ENCODE peak calls at places on chromosomes 11 and 22, in nine cellular contexts. K, A, H, G, M, W, L, I and Q are unnamed samples.

GRCh38 chr11:13440100-13440855 is 22.7 kb downstream of the BTBD10 start:
- DNase-seq in K (peak; percentile 59), G (peak; percentile 25), L (no peak), H (peak; percentile 34), W (peak; percentile 96), M (peak; percentile 93), I (peak; percentile 80), A (peak; percentile 93), Q (no peak)

GRCh38 chr11:20609727-20610707 is 10.6 kb downstream of the SLC6A5 start:
- DNase-seq in M (peak; percentile 72), L (peak; percentile 85), K (peak; percentile 76), I (peak; percentile 13), G (peak; percentile 54), A (peak; percentile 79), W (peak; percentile 79), H (peak; percentile 89), Q (peak; percentile 88)

GRCh38 chr11:12377824-12378593 is 638 bp downstream of the PARVA start:
- DNase-seq in I (no peak), A (peak; percentile 81), M (peak; percentile 76), L (peak; percentile 9), K (peak; percentile 50), W (peak; percentile 93), H (peak; percentile 91), G (peak; percentile 72), Q (peak; percentile 84)

GRCh38 chr11:99683933-99684332 is 663.2 kb downstream of the CNTN5 start:
- DNase-seq in M (no peak), L (no peak), K (no peak), H (no peak), W (no peak), I (no peak), A (no peak), G (no peak), Q (no peak)

GRCh38 chr22:26577081-26577480 is 12.9 kb downstream of the TPST2 start:
- DNase-seq in L (no peak), I (no peak), A (no peak), M (no peak), H (no peak), G (no peak), W (no peak), K (no peak), Q (no peak)

GRCh38 chr11:110971110-110971509 is 258.9 kb upstream of the ARHGAP20 start:
- DNase-seq in L (no peak), M (peak; percentile 27), A (peak; percentile 82), G (no peak), H (no peak), K (no peak), W (peak; percentile 76), I (no peak), Q (no peak)

GRCh38 chr11:3166268-3167142 is 1.4 kb upstream of the OSBPL5 start:
- DNase-seq in I (no peak), G (no peak), A (no peak), M (no peak), W (no peak), K (no peak), H (no peak), L (no peak), Q (no peak)

GRCh38 chr22:26968873-26969272 is 311.5 kb downstream of the MIAT start:
- DNase-seq in G (no peak), M (no peak), I (no peak), L (no peak), A (peak; percentile 9), K (no peak), W (peak; percentile 67), H (no peak), Q (no peak)

GRCh38 chr11:67353317-67354313 is at the start of gene POLD4:
- DNase-seq in H (peak; percentile 99), L (peak; percentile 98), G (peak; percentile 99), M (peak; percentile 79), K (peak; percentile 98), I (peak; percentile 86), W (peak; percentile 98), A (peak; percentile 87), Q (peak; percentile 99)

GRCh38 chr11:60561254-60561653 is 46.1 kb downstream of the MS4A13 start:
- DNase-seq in G (no peak), A (no peak), L (no peak), H (no peak), M (no peak), I (no peak), W (no peak), K (no peak), Q (no peak)

GRCh38 chr11:60566773-60567172 is 51.6 kb downstream of the MS4A13 start:
- DNase-seq in A (no peak), H (no peak), L (no peak), M (no peak), G (no peak), K (no peak), W (no peak), I (no peak), Q (no peak)

GRCh38 chr11:60563553-60564235 is 48.5 kb downstream of the MS4A13 start:
- DNase-seq in W (no peak), G (no peak), A (peak; percentile 65), I (no peak), K (no peak), H (no peak), M (peak; percentile 45), L (no peak), Q (peak; percentile 40)
- H3K27me3 ChIP-seq in W (no peaks in the 10 kb centered on the region), G (no peaks in the 10 kb centered on the region), A (no peaks in the 10 kb centered on the region), I (no peaks in the 10 kb centered on the region), K (no peaks in the 10 kb centered on the region), H (no peaks in the 10 kb centered on the region), M (no peaks in the 10 kb centered on the region), L (no peaks in the 10 kb centered on the region), Q (no peaks in the 10 kb centered on the region)

DNA sequence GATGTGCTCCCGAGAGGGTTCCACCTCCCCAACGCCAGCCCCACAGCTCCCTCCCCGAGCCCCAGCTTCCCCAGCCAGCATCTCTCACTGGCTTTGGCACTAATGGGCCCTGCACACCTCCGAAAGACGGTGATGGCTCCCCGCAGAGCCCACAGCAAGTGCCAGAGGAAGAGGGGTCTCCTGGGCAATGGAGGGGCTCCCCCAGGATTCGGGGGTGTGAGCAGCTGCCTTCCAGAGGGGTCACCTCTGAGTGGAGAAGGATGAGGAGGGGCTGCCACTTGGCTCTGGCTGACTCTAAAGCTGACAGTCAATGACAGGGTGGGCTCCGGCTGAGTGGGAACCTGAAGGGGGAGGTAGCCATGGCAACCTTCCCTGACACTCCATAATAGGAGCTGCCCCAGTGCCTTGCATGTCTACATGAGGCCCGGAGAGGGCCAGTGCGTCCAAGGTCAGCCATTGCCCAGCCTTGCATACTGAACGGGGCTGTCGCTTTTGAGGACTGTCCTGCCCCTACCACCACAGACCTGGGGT is 98.6 kb upstream of the SYT13 start:
- DNase-seq in A (no peak), W (no peak), I (no peak), M (no peak), L (no peak), K (no peak), G (no peak), H (no peak), Q (no peak)
- H3K27me3 ChIP-seq in A (no peaks in the 10 kb centered on the region), W (peaks cover 34% of the 10 kb centered on the region), I (peaks cover 15% of the 10 kb centered on the region), M (no peaks in the 10 kb centered on the region), L (no peaks in the 10 kb centered on the region), K (no peaks in the 10 kb centered on the region), G (no peaks in the 10 kb centered on the region), H (no peaks in the 10 kb centered on the region), Q (peaks cover 10% of the 10 kb centered on the region)

GRCh38 chr22:44891791-44892190 is 118.0 kb downstream of the PHF21B start:
- DNase-seq in G (no peak), K (no peak), H (no peak), I (no peak), W (no peak), M (no peak), L (no peak), A (no peak), Q (no peak)

GRCh38 chr22:44889233-44889878 is 120.4 kb downstream of the PHF21B start:
- DNase-seq in K (no peak), G (no peak), A (no peak), I (no peak), L (peak; percentile 61), M (no peak), W (peak; percentile 16), H (no peak), Q (no peak)

GRCh38 chr22:44892243-44892642 is 117.6 kb downstream of the PHF21B start:
- DNase-seq in K (no peak), L (no peak), G (no peak), H (no peak), W (no peak), A (no peak), I (no peak), M (no peak), Q (no peak)

GRCh38 chr22:44891293-44891747 is 118.5 kb downstream of the PHF21B start:
- DNase-seq in I (no peak), G (no peak), W (no peak), K (no peak), M (no peak), A (no peak), H (no peak), L (no peak), Q (no peak)

DNA sequence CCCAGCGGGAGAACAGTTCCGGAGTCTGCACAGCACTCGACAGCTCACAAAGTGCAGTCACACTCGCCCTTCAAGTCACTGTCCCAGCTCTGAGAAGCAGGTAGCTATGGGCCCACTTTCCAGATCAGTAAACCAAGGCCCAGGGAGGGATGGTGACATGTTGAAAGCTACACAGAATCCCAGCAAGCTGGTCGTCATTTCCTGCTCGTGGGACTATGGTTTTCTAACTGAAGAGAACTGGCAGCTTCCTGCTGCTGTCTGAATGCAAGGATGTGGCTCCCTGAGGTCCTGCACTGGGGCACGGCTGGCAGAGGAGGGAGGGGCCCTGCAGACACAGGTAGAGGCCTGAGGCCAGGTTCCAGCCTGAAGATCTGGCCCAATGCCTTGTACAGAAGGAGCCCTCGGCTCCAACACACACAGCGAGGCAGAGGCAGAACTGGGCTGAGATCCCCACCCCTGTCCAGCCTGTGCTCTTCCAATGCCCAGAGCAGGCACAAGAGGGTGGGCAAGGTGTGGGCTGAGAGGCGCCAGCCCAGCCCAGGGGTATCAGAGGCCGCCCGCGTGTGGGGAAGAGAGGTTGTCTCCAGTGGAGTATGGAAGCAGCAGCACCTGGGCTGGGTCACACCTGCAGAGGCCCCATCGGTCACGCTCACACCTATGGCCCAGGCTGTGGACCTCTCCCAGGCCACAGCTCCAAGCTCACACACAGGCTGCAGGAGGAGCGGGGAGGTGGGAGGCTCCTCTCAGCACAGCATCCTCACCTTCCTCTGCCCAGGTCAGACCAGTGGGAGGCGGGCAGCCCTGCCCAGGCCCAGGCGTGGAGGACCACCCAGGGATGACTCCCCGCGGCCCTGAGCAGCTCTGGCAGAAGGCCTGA is 119.2 kb downstream of the PHF21B start:
- DNase-seq in H (no peak), W (no peak), I (no peak), G (no peak), L (no peak), K (no peak), A (no peak), M (no peak), Q (no peak)
- H3K27me3 ChIP-seq in H (no peaks in the 10 kb centered on the region), W (peaks cover 3% of the 10 kb centered on the region), I (peaks cover 2% of the 10 kb centered on the region), G (no peaks in the 10 kb centered on the region), L (no peaks in the 10 kb centered on the region), K (no peaks in the 10 kb centered on the region), A (no peaks in the 10 kb centered on the region), M (no peaks in the 10 kb centered on the region), Q (no peaks in the 10 kb centered on the region)

DNA sequence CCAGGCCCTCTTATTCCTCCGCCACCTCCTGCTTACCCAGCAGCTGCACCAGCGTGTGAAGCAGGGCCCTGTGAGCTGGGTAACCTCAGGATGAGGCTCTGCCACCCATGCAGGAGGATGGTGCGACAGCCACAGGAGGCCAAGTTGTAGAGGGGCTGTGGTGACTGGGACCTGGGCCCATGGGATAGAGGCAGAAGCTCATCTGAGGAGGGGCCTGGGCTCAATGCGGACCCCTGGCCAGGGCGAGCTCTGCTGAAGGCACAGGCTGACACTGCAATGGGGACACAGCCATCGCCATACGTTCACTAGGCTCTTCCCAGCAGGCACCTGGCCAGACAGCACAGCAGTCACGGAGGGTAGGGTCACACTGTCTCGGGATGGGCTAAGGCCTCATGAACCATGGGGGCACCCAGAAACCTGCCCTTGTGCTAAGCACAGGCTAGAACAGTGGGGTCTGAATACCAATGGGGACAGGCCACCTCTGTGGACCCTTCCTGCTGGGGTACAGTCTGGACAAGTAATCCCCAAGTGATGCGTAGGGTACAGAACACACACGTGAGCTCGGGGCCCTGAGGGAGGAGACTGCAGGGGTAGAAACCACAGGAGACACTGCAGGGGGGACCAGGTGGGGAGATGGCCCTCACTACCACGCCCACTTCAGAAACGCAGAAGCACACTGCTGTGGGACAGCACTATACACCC is 35.3 kb downstream of the GNB1L start:
- DNase-seq in L (no peak), K (peak; percentile 13), M (no peak), G (no peak), A (no peak), W (no peak), I (no peak), H (no peak), Q (no peak)
- H3K27me3 ChIP-seq in L (no peaks in the 10 kb centered on the region), K (no peaks in the 10 kb centered on the region), M (no peaks in the 10 kb centered on the region), G (no peaks in the 10 kb centered on the region), A (no peaks in the 10 kb centered on the region), W (no peaks in the 10 kb centered on the region), I (no peaks in the 10 kb centered on the region), H (no peaks in the 10 kb centered on the region), Q (no peaks in the 10 kb centered on the region)